ENCODE peak calls at places on chromosomes 11 and 22, in eight cellular contexts. S is lower lobe of right lung, R is brain microvascular endothelial cell, I is cardiac muscle cell, K is osteoblast, U is mucosa of descending colon, V is choroid plexus epithelial cell, Q is tibial nerve. C is an unnamed sample.

GRCh38 chr11:113023986-113024385 is 62.8 kb downstream of the NCAM1 start:
- DNase-seq in S (no peak), R (no peak), I (no peak), K (no peak), U (no peak), V (no peak), Q (no peak), C (no peak)

GRCh38 chr11:44032304-44033085 is 15.3 kb upstream of the ACCSL start:
- DNase-seq in S (peak), R (peak), I (peak), K (peak), U (no peak), V (peak), Q (no peak), C (no peak)

GRCh38 chr11:102216433-102217163 is 100.7 kb upstream of the BIRC3 start:
- DNase-seq in S (no peak), R (no peak), I (no peak), K (no peak), U (no peak), V (no peak), Q (no peak), C (no peak)

GRCh38 chr11:103537904-103538502 is 428.8 kb downstream of the DYNC2H1 start:
- DNase-seq in S (no peak), R (peak), I (no peak), K (no peak), U (peak), V (peak), Q (no peak), C (no peak)

GRCh38 chr11:111120221-111120620 is 125.3 kb upstream of the POU2AF2 start:
- DNase-seq in S (no peak), R (no peak), I (no peak), K (no peak), U (no peak), V (no peak), Q (no peak), C (no peak)

GRCh38 chr22:40238425-40239344 is 61.0 kb downstream of the TNRC6B start:
- DNase-seq in S (no peak), R (peak), I (no peak), K (peak), U (no peak), V (peak), Q (no peak), C (no peak)

GRCh38 chr22:42883970-42884369 is 26.9 kb upstream of the ARFGAP3 start:
- DNase-seq in S (no peak), R (no peak), I (no peak), K (peak), U (no peak), V (no peak), Q (no peak), C (no peak)

GRCh38 chr22:47107431-47107830 is 345.0 kb downstream of the TBC1D22A start:
- DNase-seq in S (no peak), R (peak), I (no peak), K (peak), U (no peak), V (peak), Q (no peak), C (no peak)

GRCh38 chr11:1307163-1307870 is 2.1 kb downstream of the TOLLIP start:
- DNase-seq in S (peak), R (no peak), I (no peak), K (peak), U (no peak), V (no peak), Q (no peak), C (no peak)

GRCh38 chr11:35262735-35263134 is 123.8 kb downstream of the CD44 start:
- DNase-seq in S (no peak), R (no peak), I (no peak), K (no peak), U (no peak), V (no peak), Q (no peak), C (no peak)

GRCh38 chr11:45698777-45699497 is 33.5 kb upstream of the CHST1 start:
- DNase-seq in S (no peak), R (no peak), I (no peak), K (peak), U (no peak), V (no peak), Q (no peak), C (no peak)

GRCh38 chr11:17351171-17351509 is 460 bp upstream of the NCR3LG1 start:
- DNase-seq in S (no peak), R (no peak), I (no peak), K (no peak), U (no peak), V (no peak), Q (no peak), C (no peak)

GRCh38 chr11:61983419-61983818 is 16.0 kb upstream of the FTH1 start:
- DNase-seq in S (no peak), R (no peak), I (no peak), K (peak), U (no peak), V (no peak), Q (no peak), C (no peak)

GRCh38 chr11:103170865-103171264 is 61.6 kb downstream of the DYNC2H1 start:
- DNase-seq in S (no peak), R (no peak), I (no peak), K (peak), U (no peak), V (peak), Q (no peak), C (no peak)

GRCh38 chr11:119196833-119197483 is 9.2 kb upstream of the CBL start:
- DNase-seq in S (peak), R (peak), I (peak), K (peak), U (peak), V (peak), Q (peak), C (peak)

GRCh38 chr11:70616317-70616716 is 218.0 kb downstream of the CTTN start:
- DNase-seq in S (no peak), R (no peak), I (no peak), K (peak), U (no peak), V (no peak), Q (no peak), C (no peak)
- H3K4me3 ChIP-seq in S (no peak), R (no peak), I (no peak), K (no peak), U (no peak), V (no peak), Q (no peak), C (no peak)

DNA sequence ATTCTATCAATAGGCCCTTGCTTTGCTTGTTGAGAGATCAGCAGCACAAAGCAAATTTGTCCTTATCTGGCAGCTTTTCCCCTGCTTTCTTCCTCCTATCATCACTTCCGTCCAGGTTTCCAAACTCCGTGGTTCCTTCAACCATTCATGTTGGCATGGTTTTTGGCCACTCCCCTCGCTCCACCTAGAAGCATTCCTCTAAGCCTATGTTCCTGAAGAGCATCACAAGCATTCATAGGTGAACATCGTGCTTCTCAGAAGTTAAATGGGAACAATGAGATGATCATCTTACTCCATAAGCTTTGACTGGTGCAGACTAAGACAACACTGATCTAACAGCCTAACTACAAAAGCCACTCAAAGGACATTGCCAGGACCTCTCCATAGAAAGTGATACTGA is 86.3 kb downstream of the ETS1 start:
- DNase-seq in S (no peak), R (no peak), I (no peak), K (no peak), U (no peak), V (no peak), Q (no peak), C (no peak)
- TF ChIP-seq CTCF in S (no peak), R (no peak), I (no peak), K (no peak), U (no peak), V (no peak), Q (no peak), C (no peak)

DNA sequence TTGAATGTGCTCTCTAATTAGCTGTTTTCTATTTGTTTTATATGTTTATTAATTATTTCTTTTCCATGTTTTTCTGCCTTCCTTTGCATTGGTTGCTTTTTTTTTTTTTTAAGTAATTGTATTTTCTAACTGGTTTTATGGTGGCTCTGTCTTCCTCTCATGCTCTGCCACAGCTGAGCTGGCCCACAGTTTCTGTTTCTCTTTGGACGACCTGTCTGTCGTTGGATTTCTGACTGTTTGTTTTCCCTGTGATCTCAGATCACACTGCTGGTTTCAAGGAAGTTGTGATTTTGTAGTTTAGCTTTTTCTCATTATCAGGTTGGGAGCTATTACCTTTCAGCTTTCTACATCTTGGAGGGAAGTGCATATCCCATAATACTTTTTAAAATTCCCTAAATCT is 15.9 kb upstream of the OR6M1 start:
- DNase-seq in S (no peak), R (no peak), I (no peak), K (no peak), U (peak), V (no peak), Q (no peak), C (no peak)
- H3K4me3 ChIP-seq in S (no peak), R (no peak), I (no peak), K (no peak), U (no peak), V (no peak), Q (no peak), C (no peak)

GRCh38 chr11:76778874-76779273 is 4.3 kb upstream of the TSKU start:
- DNase-seq in S (no peak), R (no peak), I (no peak), K (no peak), U (no peak), V (no peak), Q (no peak), C (no peak)
- TF ChIP-seq CTCF in S (no peak), R (no peak), I (no peak), K (no peak), U (no peak), V (no peak), Q (no peak), C (no peak)

GRCh38 chr11:48064306-48064705 is 83.9 kb downstream of the PTPRJ start:
- DNase-seq in S (no peak), R (peak), I (no peak), K (peak), U (no peak), V (peak), Q (no peak), C (no peak)
- H3K4me3 ChIP-seq in S (no peak), R (no peak), I (no peak), K (peak), U (no peak), V (no peak), Q (no peak), C (no peak)

DNA sequence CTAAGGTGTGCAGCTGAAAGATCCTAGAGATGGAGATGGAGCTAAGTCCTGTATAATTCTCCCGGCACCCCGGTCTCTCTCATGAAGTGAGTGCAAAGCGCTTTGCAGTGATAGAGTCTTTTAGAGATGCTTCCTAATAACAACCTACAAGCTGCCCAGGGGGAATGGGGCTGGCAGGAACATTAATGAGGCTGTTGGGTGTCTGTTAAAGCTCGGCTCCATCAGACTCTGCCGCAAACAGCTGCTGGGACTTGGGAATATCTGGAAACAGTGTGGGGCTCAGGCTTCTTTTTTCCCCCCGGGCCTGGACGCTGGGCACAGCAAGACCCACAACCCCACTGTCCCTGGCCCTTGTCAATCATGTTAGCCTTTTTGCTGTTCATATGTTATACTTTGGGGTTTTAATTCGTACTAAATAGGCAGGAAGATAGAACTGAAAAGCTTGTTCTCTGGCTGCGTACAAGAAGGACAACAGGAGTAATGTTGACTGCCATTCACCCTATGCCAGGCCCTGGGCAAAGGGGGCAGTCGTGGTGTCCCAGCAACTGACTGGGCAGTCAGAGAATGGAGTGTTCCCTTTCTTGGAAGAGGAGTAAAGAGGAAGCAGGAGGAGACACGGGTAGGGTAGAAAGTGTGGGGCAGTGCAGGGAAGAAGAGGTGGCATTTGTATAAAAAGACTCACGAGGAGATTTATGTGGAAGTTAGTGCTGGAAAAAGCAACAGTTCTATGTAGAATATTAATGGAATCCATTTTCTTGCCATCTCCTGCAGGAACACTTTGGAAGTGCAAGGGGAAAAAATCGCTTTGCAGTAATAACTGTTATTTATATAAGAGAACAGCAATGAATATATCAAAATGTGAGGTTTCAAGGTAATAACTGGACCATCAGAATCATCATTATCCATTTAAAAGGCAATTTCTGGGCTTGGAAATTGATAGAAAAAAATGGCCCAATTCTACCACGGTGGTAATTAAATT is 232.8 kb downstream of the GRIK4 start:
- DNase-seq in S (no peak), R (no peak), I (no peak), K (no peak), U (no peak), V (no peak), Q (no peak), C (no peak)
- TF ChIP-seq CTCF in S (no peak), R (peak), I (no peak), K (peak), U (no peak), V (no peak), Q (no peak), C (no peak)